ENCODE peak calls at places on chromosomes 13 and 19, in five cellular contexts. A is H1, E is GM12891, Z is GM12878, V is HepG2. F is an unnamed sample.

GRCh38 chr19:11196406-11197287 is 698 bp downstream of the KANK2 start:
- DNase-seq in V (no peak), E (no peak), Z (no peak), A (peak; percentile 71), F (no peak)

GRCh38 chr13:65748227-65748626 is 1481.9 kb downstream of the PCDH9 start:
- DNase-seq in E (no peak), V (no peak), Z (no peak), A (no peak), F (no peak)

GRCh38 chr13:52847682-52848432 is 583 bp downstream of the PCDH8 start:
- DNase-seq in A (no peak), Z (no peak), V (no peak), E (no peak), F (no peak)

GRCh38 chr19:32233091-32233490 is 112.3 kb upstream of the ZNF507 start:
- DNase-seq in A (peak; percentile 27), Z (no peak), V (no peak), E (no peak), F (no peak)

GRCh38 chr13:98172570-98173405 is 4.3 kb downstream of the RNF113B start:
- DNase-seq in E (no peak), A (no peak), Z (no peak), V (no peak), F (no peak)

GRCh38 chr13:41955605-41956004 is 5.3 kb downstream of the VWA8 start:
- DNase-seq in V (no peak), Z (no peak), E (no peak), A (no peak), F (no peak)

GRCh38 chr13:30792257-30793000 is 57.1 kb downstream of the ALOX5AP start:
- DNase-seq in E (no peak), V (peak; percentile 61), Z (no peak), A (no peak), F (no peak)

GRCh38 chr19:18397242-18398202 is at the start of gene LRRC25:
- DNase-seq in E (no peak), V (no peak), Z (no peak), A (peak; percentile 91), F (no peak)

GRCh38 chr19:3042545-3043267 is 13.6 kb upstream of the TLE2 start:
- DNase-seq in Z (no peak), A (no peak), E (no peak), V (no peak), F (no peak)

GRCh38 chr13:71219671-71220070 is 647.3 kb downstream of the DACH1 start:
- DNase-seq in A (no peak), Z (no peak), E (no peak), V (no peak), F (no peak)

GRCh38 chr13:27977476-27978300 is 8.6 kb upstream of the CDX2 start:
- DNase-seq in Z (no peak), A (peak; percentile 72), E (no peak), V (no peak), F (no peak)

GRCh38 chr19:30001794-30002193 is 59.8 kb downstream of the URI1 start:
- DNase-seq in A (no peak), Z (no peak), E (no peak), V (peak; percentile 3), F (no peak)

GRCh38 chr19:17796013-17796837 is 1.3 kb downstream of the B3GNT3 start:
- DNase-seq in Z (no peak), V (peak; percentile 45), E (no peak), A (no peak), F (no peak)

GRCh38 chr13:61779456-61779855 is 363.8 kb upstream of the PCDH20 start:
- DNase-seq in V (no peak), A (no peak), E (no peak), Z (no peak), F (no peak)

GRCh38 chr13:29861694-29862110 is 11.3 kb upstream of the UBL3 start:
- DNase-seq in V (peak; percentile 52), Z (no peak), A (no peak), E (no peak), F (no peak)

GRCh38 chr19:38565686-38566105 is 52.1 kb downstream of the MAP4K1 start:
- DNase-seq in V (no peak), E (no peak), A (no peak), Z (no peak), F (no peak)

GRCh38 chr19:7729211-7729610 is 2.7 kb downstream of the CLEC4G start:
- DNase-seq in Z (no peak), V (no peak), E (no peak), A (peak; percentile 60), F (no peak)

DNA sequence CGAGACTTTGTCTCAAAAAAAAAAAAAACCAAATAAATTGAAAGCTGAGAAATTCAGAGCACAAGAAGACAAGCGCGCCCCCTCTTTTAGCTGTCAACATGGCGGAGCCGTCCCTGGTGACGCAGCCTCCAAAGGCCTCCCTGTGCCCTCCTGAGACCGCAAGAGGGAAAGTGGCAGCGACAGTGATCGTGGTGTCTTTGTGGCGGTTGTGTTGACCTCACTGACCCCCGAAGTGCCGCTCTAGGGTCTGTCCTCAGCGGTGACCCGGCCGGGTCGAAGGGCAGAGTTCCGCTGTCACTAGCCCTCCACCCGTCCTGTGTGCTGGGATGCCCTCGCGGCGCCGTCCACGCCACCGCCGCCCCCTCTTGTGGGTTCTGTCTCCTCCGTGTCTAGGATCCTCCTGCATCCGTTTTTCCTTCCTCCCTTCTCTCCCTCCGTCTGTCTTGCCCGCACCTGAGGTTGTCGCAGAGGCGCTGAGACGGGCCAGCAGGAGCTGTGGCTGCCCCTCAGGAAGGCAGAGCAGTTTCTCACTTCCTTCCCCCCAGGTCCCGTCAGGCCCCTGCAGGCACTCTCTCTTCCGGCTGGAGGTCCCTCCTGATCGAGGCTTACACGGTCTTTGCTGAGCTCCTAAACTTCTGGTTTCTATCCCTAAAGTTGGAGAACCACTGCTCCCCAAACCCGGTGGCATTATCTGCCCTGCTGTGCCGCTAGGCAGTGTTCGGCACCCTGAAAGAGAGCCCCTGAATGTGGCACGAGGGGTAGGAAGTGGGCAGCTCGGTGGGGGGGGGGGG is 7.2 kb downstream of the UHRF1 start:
- DNase-seq in E (peak; percentile 61), Z (no peak), V (no peak), A (no peak), F (peak; percentile 69)
- TF ChIP-seq POLR2A in E (peak; percentile 54), Z (peak; percentile 80), V (no peak), A (no peak), F (peak; percentile 28)

GRCh38 chr19:22088541-22089144 is 36.4 kb downstream of the ZNF257 start:
- DNase-seq in E (no peak), Z (no peak), A (no peak), V (no peak), F (no peak)
- TF ChIP-seq TAF1 in E (no peak), Z (no peak), A (no peak), V (no peak), F (no peak)

GRCh38 chr19:44093931-44094765 is at the start of gene ZNF224:
- DNase-seq in Z (peak; percentile 57), A (peak; percentile 81), V (peak; percentile 88), E (peak; percentile 65), F (peak; percentile 75)
- TF ChIP-seq POLR2A in Z (peak; percentile 69), A (no peak), V (peak; percentile 80), E (no peak), F (peak; percentile 58)

GRCh38 chr13:20565120-20565736 is 1.7 kb upstream of the IFT88 start:
- DNase-seq in V (no peak), E (no peak), A (no peak), Z (no peak), F (no peak)

GRCh38 chr13:20567881-20568528 is 1.0 kb downstream of the IFT88 start:
- DNase-seq in A (no peak), E (no peak), Z (no peak), V (no peak), F (no peak)

GRCh38 chr13:20566917-20567755 is at the start of gene IFT88:
- DNase-seq in Z (peak; percentile 48), A (peak; percentile 91), V (peak; percentile 81), E (peak; percentile 81), F (peak; percentile 84)

GRCh38 chr13:20570540-20570939 is 3.6 kb downstream of the IFT88 start:
- DNase-seq in V (no peak), A (no peak), E (no peak), Z (no peak), F (no peak)

DNA sequence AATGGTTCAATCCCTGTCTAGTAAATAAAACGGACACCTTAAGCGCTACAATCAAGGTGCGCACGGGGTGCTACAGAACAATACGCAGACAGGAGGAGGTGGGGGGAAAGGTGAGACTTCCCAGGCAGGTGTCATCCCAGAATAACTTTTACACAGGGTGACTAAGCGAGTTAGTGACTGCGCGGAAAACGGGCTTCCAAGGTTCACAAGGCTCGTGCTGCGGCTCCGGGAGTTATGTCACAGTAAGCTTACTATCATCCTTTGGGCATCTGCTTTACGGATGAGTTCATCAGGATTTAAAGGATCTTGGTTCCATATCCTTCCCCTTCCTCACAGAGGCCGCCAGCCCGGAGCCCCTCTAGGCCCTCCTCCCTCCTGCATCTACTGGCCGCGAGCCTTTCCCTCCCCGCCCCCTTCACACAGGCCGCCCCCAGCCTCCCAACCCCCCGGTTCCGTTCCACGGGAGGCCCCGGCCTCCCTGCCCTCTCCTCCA is 487 bp upstream of the IFT88 start:
- DNase-seq in Z (no peak), E (no peak), V (peak; percentile 76), A (no peak), F (no peak)
- TF ChIP-seq TAF1 in Z (no peak), E (no peak), V (no peak), A (no peak), F (no peak)

F was measured in GM12892.